ENCODE peak calls at places on chromosomes 3 and 15, in eight cellular contexts. R is astrocyte; Y is CD4-positive, alpha-beta T cell; I is CD8-positive, alpha-beta memory T cell; U is A673; J is SK-N-SH; F is breast epithelium; A is A549. T is an unnamed sample. For H3K9me3, the result is how much of the 10 kb centered on the place peaks cover.

GRCh38 chr15:86316699-86317378 is 237.2 kb downstream of the AGBL1 start:
- DNase-seq in R (no peak), Y (no peak), I (no peak), U (peak), J (no peak), F (no peak), A (no peak), T (no peak)

GRCh38 chr3:191889781-191890180 is 428.8 kb downstream of the PYDC2 start:
- DNase-seq in R (peak), Y (no peak), I (no peak), U (no peak), J (no peak), F (no peak), A (no peak), T (no peak)

GRCh38 chr3:172856766-172857742 is 106.5 kb downstream of the ECT2 start:
- DNase-seq in R (peak), Y (no peak), I (no peak), U (no peak), J (no peak), F (no peak), A (no peak), T (peak)

GRCh38 chr15:80480909-80481308 is 76.7 kb downstream of the ARNT2 start:
- DNase-seq in R (peak), Y (no peak), I (no peak), U (no peak), J (no peak), F (no peak), A (no peak), T (no peak)

GRCh38 chr3:102159810-102160451 is 274.9 kb upstream of the ZPLD1 start:
- DNase-seq in R (no peak), Y (no peak), I (no peak), U (no peak), J (no peak), F (no peak), A (no peak), T (no peak)

GRCh38 chr3:174325834-174326705 is 533.1 kb upstream of the NAALADL2 start:
- DNase-seq in R (peak), Y (no peak), I (no peak), U (peak), J (no peak), F (no peak), A (no peak), T (no peak)

GRCh38 chr3:79236488-79236887 is 531.3 kb downstream of the ROBO1 start:
- DNase-seq in R (peak), Y (no peak), I (no peak), U (no peak), J (no peak), F (no peak), A (no peak), T (no peak)

GRCh38 chr3:154384504-154384903 is 45.5 kb downstream of the GPR149 start:
- DNase-seq in R (no peak), Y (no peak), I (no peak), U (no peak), J (no peak), F (no peak), A (no peak), T (no peak)

GRCh38 chr3:63875510-63875909 is 11.8 kb downstream of the ATXN7 start:
- DNase-seq in R (no peak), Y (no peak), I (no peak), U (no peak), J (no peak), F (no peak), A (no peak), T (no peak)

GRCh38 chr15:74642328-74642723 is 26.7 kb downstream of the CLK3 start:
- DNase-seq in R (no peak), Y (no peak), I (no peak), U (no peak), J (no peak), F (no peak), A (no peak), T (peak)

GRCh38 chr3:193971268-193971751 is 164.6 kb upstream of the HES1 start:
- DNase-seq in R (peak), Y (no peak), I (no peak), U (peak), J (no peak), F (no peak), A (peak), T (peak)

GRCh38 chr15:23687143-23687470 is at the start of gene NDN:
- DNase-seq in R (peak), Y (no peak), I (no peak), U (no peak), J (peak), F (no peak), A (no peak), T (peak)

GRCh38 chr15:75849167-75849566 is 5.9 kb downstream of the UBE2Q2 start:
- DNase-seq in R (no peak), Y (no peak), I (no peak), U (no peak), J (no peak), F (no peak), A (no peak), T (no peak)

GRCh38 chr3:48186993-48187578 is 1.1 kb downstream of the CDC25A start:
- DNase-seq in R (no peak), Y (no peak), I (no peak), U (no peak), J (no peak), F (no peak), A (no peak), T (peak)

GRCh38 chr15:82959423-82959822 is 6.9 kb upstream of the HOMER2 start:
- DNase-seq in R (no peak), Y (no peak), I (no peak), U (no peak), J (no peak), F (no peak), A (no peak), T (no peak)

GRCh38 chr3:108091498-108092259 is 848 bp upstream of the CD47 start:
- DNase-seq in R (peak), Y (peak), I (no peak), U (no peak), J (no peak), F (no peak), A (no peak), T (peak)

GRCh38 chr3:141311170-141311495 is 57.2 kb upstream of the ZBTB38 start:
- DNase-seq in R (no peak), Y (no peak), I (no peak), U (no peak), J (peak), F (no peak), A (no peak), T (no peak)
- H3K27ac ChIP-seq in R (peak), Y (peak), I (peak), U (peak), J (peak), F (peak), A (peak), T (peak)

GRCh38 chr15:20358066-20358780 is 183.4 kb downstream of the GOLGA6L6 start:
- DNase-seq in R (no peak), Y (no peak), I (no peak), U (no peak), J (no peak), F (peak), A (no peak), T (no peak)

GRCh38 chr15:20357139-20358065 is 184.2 kb downstream of the GOLGA6L6 start:
- DNase-seq in R (no peak), Y (no peak), I (no peak), U (no peak), J (no peak), F (peak), A (peak), T (no peak)

GRCh38 chr15:20361091-20361490 is 180.5 kb downstream of the GOLGA6L6 start:
- DNase-seq in R (no peak), Y (no peak), I (no peak), U (no peak), J (no peak), F (no peak), A (no peak), T (no peak)

GRCh38 chr15:20356444-20357138 is 185.0 kb downstream of the GOLGA6L6 start:
- DNase-seq in R (no peak), Y (peak), I (peak), U (peak), J (peak), F (peak), A (peak), T (no peak)

GRCh38 chr15:20358781-20359414 is 182.7 kb downstream of the GOLGA6L6 start:
- DNase-seq in R (no peak), Y (no peak), I (no peak), U (no peak), J (no peak), F (no peak), A (peak), T (no peak)
- H3K9me3 ChIP-seq in R (under half), Y (under half), I (under half), U (half or more), J (under half), F (under half), A (under half), T (under half)

DNA sequence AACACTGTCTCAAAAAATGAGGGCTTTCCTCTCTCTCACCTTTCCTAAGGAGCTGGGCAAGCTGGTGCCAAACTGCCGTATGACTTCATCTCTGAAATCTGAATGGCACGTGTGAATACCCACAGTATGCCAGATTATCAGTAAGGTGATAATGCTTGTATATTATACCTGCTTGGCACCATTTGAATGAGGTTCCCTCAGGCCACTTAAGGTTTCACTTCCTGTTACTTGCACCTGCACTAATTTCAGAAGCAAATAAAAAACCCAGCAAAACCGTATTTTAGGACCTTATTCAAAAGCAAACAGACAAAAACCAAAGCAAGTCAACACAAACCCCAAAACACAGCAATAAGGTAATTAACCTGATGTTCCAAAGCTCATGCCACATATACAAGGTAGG is 19.7 kb downstream of the FOXP1 start:
- DNase-seq in R (no peak), Y (no peak), I (no peak), U (no peak), J (no peak), F (no peak), A (no peak), T (peak)
- H3K27ac ChIP-seq in R (no peak), Y (no peak), I (no peak), U (no peak), J (no peak), F (no peak), A (no peak), T (no peak)

DNA sequence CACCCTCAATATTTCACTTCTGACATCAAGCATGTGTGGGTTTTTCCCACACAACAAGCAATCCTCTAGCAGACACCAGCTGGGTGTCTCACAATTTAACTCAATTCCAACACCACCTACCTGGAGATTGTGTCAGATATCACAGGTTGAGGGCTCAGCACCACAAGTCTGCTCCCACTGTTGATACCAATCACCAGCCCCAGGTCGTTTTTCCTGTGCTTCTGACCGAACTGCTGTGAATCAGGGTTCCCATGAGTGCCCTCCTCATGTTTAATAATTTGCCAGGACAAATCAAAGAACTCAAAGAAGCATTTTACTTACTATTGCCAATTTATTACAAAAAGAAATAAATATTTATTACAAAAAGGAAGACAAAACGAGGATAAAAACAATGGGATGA is 25.0 kb upstream of the PRR20G start:
- DNase-seq in R (no peak), Y (no peak), I (no peak), U (no peak), J (no peak), F (no peak), A (no peak), T (no peak)
- H3K9me3 ChIP-seq in R (under half), Y (under half), I (under half), U (under half), J (under half), F (under half), A (under half), T (under half)

DNA sequence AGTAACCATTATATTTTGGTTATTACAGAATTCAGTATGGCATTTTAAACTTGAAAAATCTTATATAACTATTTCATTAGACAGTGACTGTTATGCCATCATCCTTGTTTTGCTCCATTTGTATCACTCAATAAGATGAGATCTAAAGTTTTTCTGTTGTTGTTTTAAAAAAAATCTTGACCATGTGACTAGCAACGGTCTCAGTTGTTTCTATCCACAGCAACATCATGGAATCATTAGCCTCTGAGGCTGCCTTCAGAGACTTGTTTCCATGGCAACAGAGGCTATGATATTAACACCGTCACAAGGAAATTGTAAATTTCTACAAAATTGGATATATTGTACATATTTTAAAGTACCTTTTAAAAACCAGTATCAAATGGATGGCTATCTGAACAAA is 129.8 kb downstream of the DLG1 start:
- DNase-seq in R (peak), Y (no peak), I (no peak), U (peak), J (peak), F (no peak), A (peak), T (no peak)
- H3K27ac ChIP-seq in R (peak), Y (no peak), I (no peak), U (no peak), J (peak), F (no peak), A (no peak), T (no peak)

DNA sequence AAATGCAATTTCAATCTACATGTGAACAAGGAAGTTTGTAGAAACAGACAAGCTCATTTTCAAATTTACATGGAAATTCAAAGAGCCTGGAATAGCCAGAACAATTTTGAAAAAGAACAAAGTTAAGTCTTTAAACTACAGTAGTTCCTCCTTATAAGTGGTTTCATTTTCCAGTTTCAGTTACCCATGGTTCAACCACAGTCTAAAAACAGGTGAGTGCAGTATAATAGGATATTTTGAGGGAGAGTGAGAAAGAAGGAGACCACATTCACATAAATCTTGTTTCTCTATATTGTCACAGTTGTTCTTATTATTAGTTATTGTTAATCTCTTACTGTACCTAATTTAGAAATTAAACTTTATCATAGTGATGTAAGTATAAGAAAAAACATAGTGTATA is 45.8 kb upstream of the FOXB1 start:
- DNase-seq in R (no peak), Y (no peak), I (no peak), U (no peak), J (no peak), F (no peak), A (no peak), T (no peak)
- H3K9me3 ChIP-seq in R (under half), Y (under half), I (under half), U (under half), J (under half), F (under half), A (under half), T (under half)

GRCh38 chr15:92631721-92632120 is 23.9 kb downstream of the FAM174B start:
- DNase-seq in R (no peak), Y (no peak), I (no peak), U (no peak), J (no peak), F (peak), A (no peak), T (no peak)

GRCh38 chr15:92634641-92635272 is 20.8 kb downstream of the FAM174B start:
- DNase-seq in R (no peak), Y (no peak), I (no peak), U (no peak), J (no peak), F (peak), A (no peak), T (no peak)

GRCh38 chr15:92633001-92633400 is 22.6 kb downstream of the FAM174B start:
- DNase-seq in R (no peak), Y (no peak), I (no peak), U (no peak), J (no peak), F (no peak), A (no peak), T (no peak)

GRCh38 chr15:92633418-92633817 is 22.2 kb downstream of the FAM174B start:
- DNase-seq in R (no peak), Y (no peak), I (no peak), U (no peak), J (no peak), F (peak), A (no peak), T (no peak)

GRCh38 chr15:92634046-92634445 is 21.5 kb downstream of the FAM174B start:
- DNase-seq in R (no peak), Y (no peak), I (no peak), U (no peak), J (no peak), F (no peak), A (no peak), T (no peak)
- H3K27ac ChIP-seq in R (no peak), Y (no peak), I (no peak), U (no peak), J (no peak), F (no peak), A (no peak), T (no peak)

GRCh38 chr15:98485451-98485850 is 162.9 kb upstream of the IGF1R start:
- DNase-seq in R (no peak), Y (no peak), I (no peak), U (no peak), J (no peak), F (no peak), A (no peak), T (no peak)

GRCh38 chr15:98476559-98476958 is 171.8 kb upstream of the IGF1R start:
- DNase-seq in R (no peak), Y (no peak), I (no peak), U (no peak), J (no peak), F (no peak), A (no peak), T (no peak)

GRCh38 chr15:98483575-98484130 is 164.7 kb upstream of the IGF1R start:
- DNase-seq in R (no peak), Y (no peak), I (no peak), U (no peak), J (no peak), F (no peak), A (no peak), T (no peak)

GRCh38 chr15:98484914-98485313 is 163.4 kb upstream of the IGF1R start:
- DNase-seq in R (no peak), Y (no peak), I (no peak), U (no peak), J (no peak), F (no peak), A (no peak), T (no peak)

DNA sequence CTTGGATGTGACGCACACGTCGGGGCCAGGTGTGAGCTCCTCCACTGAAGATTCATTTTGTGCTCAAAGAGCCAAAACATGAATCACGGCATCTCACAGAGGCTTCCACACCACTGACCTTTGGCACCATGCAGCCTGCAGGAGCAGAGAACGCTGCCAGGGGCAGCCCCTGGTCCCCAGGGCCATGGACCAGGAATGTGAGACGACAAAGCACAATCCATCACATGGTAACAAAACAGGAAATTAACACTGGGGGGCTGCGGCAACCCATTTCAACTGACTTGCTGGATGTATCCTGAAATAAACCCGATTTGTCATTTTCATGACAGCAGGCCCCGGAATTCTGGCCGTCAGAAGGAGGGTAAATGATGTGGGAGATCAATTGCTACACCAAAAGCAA is 167.5 kb upstream of the IGF1R start:
- DNase-seq in R (no peak), Y (no peak), I (no peak), U (no peak), J (no peak), F (no peak), A (no peak), T (no peak)
- H3K9me3 ChIP-seq in R (under half), Y (under half), I (under half), U (under half), J (under half), F (under half), A (half or more), T (under half)

GRCh38 chr3:10285307-10285706 is 7.4 kb downstream of the GHRL start:
- DNase-seq in R (no peak), Y (no peak), I (no peak), U (no peak), J (no peak), F (no peak), A (no peak), T (no peak)

GRCh38 chr3:10284496-10284895 is 8.3 kb downstream of the GHRL start:
- DNase-seq in R (no peak), Y (peak), I (peak), U (no peak), J (no peak), F (no peak), A (no peak), T (no peak)

GRCh38 chr3:10287936-10288574 is 4.7 kb downstream of the GHRL start:
- DNase-seq in R (no peak), Y (no peak), I (no peak), U (no peak), J (no peak), F (peak), A (no peak), T (no peak)

GRCh38 chr3:10286596-10287295 is 6.0 kb downstream of the GHRL start:
- DNase-seq in R (peak), Y (no peak), I (no peak), U (peak), J (peak), F (no peak), A (peak), T (peak)

DNA sequence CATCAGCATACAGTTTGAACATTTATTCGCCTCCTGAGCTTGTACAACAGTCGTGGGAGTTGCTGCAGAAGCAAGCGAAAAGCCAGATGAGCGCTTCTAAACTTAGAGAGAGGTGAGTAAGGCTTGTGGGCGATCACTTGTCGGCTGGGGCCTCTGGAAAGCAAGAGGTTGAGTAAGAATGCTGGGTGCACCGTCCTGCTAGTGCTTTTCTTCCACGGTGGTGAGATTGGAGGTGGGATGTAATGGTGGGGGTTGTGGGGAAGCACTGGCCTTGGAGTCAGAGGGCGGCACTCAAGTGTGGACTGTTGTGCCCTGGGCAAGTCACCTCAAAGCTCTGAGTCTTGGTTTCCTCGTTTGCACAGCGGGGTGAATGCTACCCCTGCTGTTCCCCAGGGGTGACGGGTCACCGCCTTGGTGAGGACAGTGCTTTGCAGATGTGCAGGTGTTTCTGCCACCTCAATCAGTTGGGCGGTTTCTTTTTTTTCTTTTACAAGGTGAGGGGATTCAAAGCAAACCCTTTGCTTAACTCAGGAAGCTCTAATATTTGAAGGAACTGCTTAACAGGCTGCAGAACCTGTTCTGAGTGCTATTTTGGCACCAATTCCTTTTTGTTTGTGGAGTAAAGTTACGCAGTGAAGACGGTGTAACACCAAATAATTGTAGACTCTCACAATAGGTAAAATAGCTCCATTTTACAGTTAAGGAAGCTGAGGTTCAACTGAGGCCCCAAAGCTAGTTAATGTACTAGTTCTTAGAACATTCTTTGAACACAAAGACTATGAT is 6.8 kb downstream of the GHRL start:
- DNase-seq in R (peak), Y (no peak), I (no peak), U (no peak), J (no peak), F (no peak), A (no peak), T (no peak)
- H3K27ac ChIP-seq in R (no peak), Y (no peak), I (no peak), U (no peak), J (no peak), F (peak), A (no peak), T (no peak)

T was measured in small intestine.